ENCODE peak calls at places on chromosomes 6 and 20, in nine cellular contexts. Y is GM10248; Q is GM23338; X is cortex of kidney; Z is A549; S is HTR-8/SVneo; A is hepatocyte; M is non-pigmented ciliary epithelial cell; O is stimulated activated CD4-positive, alpha-beta T cell treated with anti-CD3 and anti-CD28 coated beads, Interleukin-1b, Interleukin-23, amount 100 ng/mL, for 4 hours. R is an unnamed sample.
A peak's percentile ranks its signal among the peaks of the same experiment; 100 is the strongest.

GRCh38 chr6:133764011-133764812 is 124.7 kb upstream of the TCF21 start:
- DNase-seq in Q (peak; percentile 29), S (no peak), X (no peak), Z (no peak), A (no peak), Y (no peak), M (no peak), O (no peak), R (no peak)

GRCh38 chr20:51926670-51927305 is 124.5 kb upstream of the SALL4 start:
- DNase-seq in Z (no peak), Q (no peak), M (peak; percentile 11), O (no peak), X (no peak), S (no peak), Y (no peak), A (no peak), R (no peak)

GRCh38 chr6:166999845-167000253 is 652 bp downstream of the CEP43 start:
- DNase-seq in Z (no peak), Y (no peak), O (no peak), X (no peak), Q (peak; percentile 69), S (no peak), M (no peak), A (peak; percentile 64), R (no peak)

GRCh38 chr6:52876056-52876787 is 33.3 kb downstream of the GSTA3 start:
- DNase-seq in Z (no peak), O (no peak), S (no peak), Y (no peak), Q (no peak), A (peak; percentile 38), X (no peak), M (no peak), R (no peak)

GRCh38 chr6:109877028-109877726 is 100.9 kb upstream of the GPR6 start:
- DNase-seq in A (no peak), O (no peak), M (no peak), Q (no peak), X (no peak), Y (no peak), Z (no peak), S (no peak), R (no peak)

GRCh38 chr6:43937236-43938177 is 167.5 kb downstream of the VEGFA start:
- DNase-seq in Y (no peak), Q (no peak), X (no peak), A (peak; percentile 63), O (no peak), Z (no peak), S (no peak), M (no peak), R (no peak)

GRCh38 chr20:34872604-34873224 is at the start of gene GGT7:
- DNase-seq in A (peak; percentile 92), M (no peak), O (peak; percentile 88), S (peak; percentile 89), Z (peak; percentile 86), Y (peak; percentile 92), Q (peak; percentile 93), X (no peak), R (peak; percentile 93)

GRCh38 chr20:49980140-49981008 is 2.4 kb upstream of the SNAI1 start:
- DNase-seq in Y (no peak), X (no peak), S (no peak), O (no peak), M (no peak), Q (no peak), Z (no peak), A (no peak), R (no peak)

GRCh38 chr6:27065183-27065582 is 182.3 kb upstream of the PRSS16 start:
- DNase-seq in X (no peak), M (no peak), O (no peak), S (no peak), Q (no peak), A (no peak), Y (no peak), Z (no peak), R (no peak)

GRCh38 chr6:154683756-154684523 is 49.3 kb upstream of the SCAF8 start:
- DNase-seq in Z (no peak), S (peak; percentile 27), Q (no peak), A (no peak), M (peak; percentile 19), X (no peak), Y (peak; percentile 59), O (no peak), R (peak; percentile 74)

GRCh38 chr6:166221040-166221439 is 53.4 kb upstream of the TBXT start:
- DNase-seq in A (no peak), Q (no peak), X (no peak), S (no peak), M (no peak), Y (no peak), O (no peak), Z (no peak), R (no peak)

GRCh38 chr6:105042648-105043047 is 85.7 kb downstream of the LIN28B start:
- DNase-seq in Q (no peak), A (no peak), M (no peak), Y (no peak), X (no peak), O (no peak), Z (no peak), S (no peak), R (no peak)

GRCh38 chr20:7980332-7981046 is 39.1 kb downstream of the TMX4 start:
- DNase-seq in S (peak; percentile 27), Q (peak; percentile 51), M (peak; percentile 20), A (peak; percentile 66), Z (peak; percentile 70), O (no peak), X (no peak), Y (peak; percentile 46), R (peak; percentile 32)

GRCh38 chr6:90375681-90376439 is 79.2 kb upstream of the BACH2 start:
- DNase-seq in Z (no peak), M (no peak), X (no peak), Q (no peak), A (no peak), S (no peak), O (no peak), Y (no peak), R (no peak)

GRCh38 chr20:12171927-12172581 is 254.4 kb downstream of the BTBD3 start:
- DNase-seq in X (no peak), Q (peak; percentile 5), A (no peak), O (no peak), S (no peak), Y (no peak), M (peak; percentile 65), Z (no peak), R (no peak)

GRCh38 chr6:130796313-130796905 is 30.8 kb upstream of the SMLR1 start:
- DNase-seq in S (peak; percentile 18), Z (no peak), M (peak; percentile 40), Y (no peak), Q (peak; percentile 3), X (no peak), O (no peak), A (no peak), R (no peak)

GRCh38 chr20:18266282-18266681 is 22.0 kb upstream of the ZNF133 start:
- DNase-seq in M (no peak), Z (no peak), X (no peak), A (no peak), O (no peak), Q (no peak), S (no peak), Y (no peak), R (no peak)

R was measured in GM20000.